ENCODE peak calls at places on chromosomes 12 and 14, in eight cellular contexts. Y, L, Z, Q, D, M, A and T are unnamed samples.
A peak's percentile ranks its signal among the peaks of the same experiment; 100 is the strongest.

GRCh38 chr12:76312314-76312713 is 35.9 kb downstream of the BBS10 start:
- DNase-seq in Y (no peak), L (no peak), Z (no peak), Q (no peak), D (no peak), M (no peak), A (no peak), T (no peak)

GRCh38 chr14:69616408-69616773 is 5.0 kb downstream of the SUSD6 start:
- DNase-seq in Y (no peak), L (peak; percentile 37), Z (no peak), Q (no peak), D (no peak), M (no peak), A (no peak), T (no peak)

GRCh38 chr14:91350813-91351507 is 66.7 kb downstream of the CCDC88C start:
- DNase-seq in Y (peak; percentile 56), L (no peak), Z (no peak), Q (no peak), D (no peak), M (no peak), A (no peak), T (no peak)

GRCh38 chr12:111469406-111469805 is 63.7 kb downstream of the SH2B3 start:
- DNase-seq in Y (no peak), L (no peak), Z (no peak), Q (no peak), D (no peak), M (peak; percentile 46), A (no peak), T (no peak)

GRCh38 chr14:54135804-54136280 is 179.2 kb upstream of the BMP4 start:
- DNase-seq in Y (no peak), L (no peak), Z (no peak), Q (no peak), D (no peak), M (no peak), A (no peak), T (no peak)

GRCh38 chr12:108237272-108237671 is 101.8 kb downstream of the CMKLR1 start:
- DNase-seq in Y (no peak), L (peak; percentile 47), Z (no peak), Q (no peak), D (no peak), M (no peak), A (no peak), T (no peak)

GRCh38 chr12:124036117-124037109 is 63.4 kb downstream of the ZNF664 start:
- DNase-seq in Y (peak; percentile 42), L (peak; percentile 67), Z (peak; percentile 17), Q (peak; percentile 58), D (peak; percentile 43), M (peak; percentile 68), A (peak; percentile 35), T (no peak)

GRCh38 chr12:52279683-52280318 is 5.4 kb downstream of the KRT86 start:
- DNase-seq in Y (no peak), L (no peak), Z (no peak), Q (no peak), D (no peak), M (peak; percentile 47), A (no peak), T (no peak)

GRCh38 chr12:130761537-130762318 is 45.6 kb upstream of the RIMBP2 start:
- DNase-seq in Y (no peak), L (peak; percentile 42), Z (peak; percentile 32), Q (peak; percentile 44), D (peak; percentile 53), M (peak; percentile 76), A (peak; percentile 31), T (peak; percentile 39)

GRCh38 chr14:75811862-75812505 is 150.9 kb downstream of the TTLL5 start:
- DNase-seq in Y (no peak), L (no peak), Z (no peak), Q (no peak), D (no peak), M (no peak), A (no peak), T (no peak)

GRCh38 chr14:51929156-51929555 is 60.2 kb upstream of the RTRAF start:
- DNase-seq in Y (no peak), L (no peak), Z (no peak), Q (no peak), D (no peak), M (peak; percentile 37), A (no peak), T (no peak)

GRCh38 chr12:67025543-67026114 is 243.5 kb upstream of the CAND1 start:
- DNase-seq in Y (no peak), L (peak; percentile 25), Z (no peak), Q (no peak), D (peak; percentile 33), M (peak; percentile 15), A (peak; percentile 37), T (peak; percentile 41)

GRCh38 chr14:76829650-76830421 is 3.6 kb downstream of the LRRC74A start:
- DNase-seq in Y (no peak), L (no peak), Z (peak; percentile 37), Q (peak; percentile 87), D (no peak), M (no peak), A (no peak), T (no peak)

GRCh38 chr12:108560321-108560721 is 652 bp downstream of the SART3 start:
- DNase-seq in Y (no peak), L (no peak), Z (peak; percentile 45), Q (no peak), D (no peak), M (peak; percentile 75), A (no peak), T (no peak)

GRCh38 chr12:71900091-71900490 is 38.6 kb upstream of the TPH2 start:
- DNase-seq in Y (no peak), L (no peak), Z (no peak), Q (no peak), D (no peak), M (peak; percentile 54), A (no peak), T (no peak)